ENCODE peak calls at places on chromosomes 1 and 21, in five cellular contexts. One of them, this sample, is unnamed.
A peak's percentile ranks its signal among the peaks of the same experiment; 100 is the strongest.

GRCh38 chr1:20733361-20733975 is 965 bp upstream of the SH2D5 start:
- DNase-seq in fibroblast of lung: no peak
- DNase-seq in suprapubic skin: no peak
- DNase-seq in cardiac fibroblast: no peak
- DNase-seq in left lung: no peak
- DNase-seq in this sample: peak; percentile 30

GRCh38 chr1:186093437-186093836 is 281.6 kb downstream of the TPR start:
- DNase-seq in fibroblast of lung: peak; percentile 44
- DNase-seq in suprapubic skin: no peak
- DNase-seq in cardiac fibroblast: peak; percentile 52
- DNase-seq in left lung: no peak
- DNase-seq in this sample: no peak

GRCh38 chr1:197199923-197200467 is 53.5 kb upstream of the ASPM start:
- DNase-seq in fibroblast of lung: no peak
- DNase-seq in suprapubic skin: no peak
- DNase-seq in cardiac fibroblast: peak; percentile 10
- DNase-seq in left lung: no peak
- DNase-seq in this sample: no peak

GRCh38 chr1:216582151-216582550 is 141.1 kb downstream of the ESRRG start:
- DNase-seq in fibroblast of lung: no peak
- DNase-seq in suprapubic skin: no peak
- DNase-seq in cardiac fibroblast: no peak
- DNase-seq in left lung: no peak
- DNase-seq in this sample: no peak

GRCh38 chr1:216081445-216081844 is 341.8 kb downstream of the USH2A start:
- DNase-seq in fibroblast of lung: no peak
- DNase-seq in suprapubic skin: no peak
- DNase-seq in cardiac fibroblast: no peak
- DNase-seq in left lung: no peak
- DNase-seq in this sample: no peak

GRCh38 chr1:65964123-65964522 is 171.4 kb downstream of the PDE4B start:
- DNase-seq in fibroblast of lung: no peak
- DNase-seq in suprapubic skin: no peak
- DNase-seq in cardiac fibroblast: no peak
- DNase-seq in left lung: no peak
- DNase-seq in this sample: no peak

GRCh38 chr1:22808846-22809501 is 98.3 kb downstream of the EPHB2 start:
- DNase-seq in fibroblast of lung: peak; percentile 93
- DNase-seq in suprapubic skin: no peak
- DNase-seq in cardiac fibroblast: peak; percentile 93
- DNase-seq in left lung: no peak
- DNase-seq in this sample: peak; percentile 91

GRCh38 chr1:178456472-178456871 is 40.3 kb downstream of the CLEC20A start:
- DNase-seq in fibroblast of lung: no peak
- DNase-seq in suprapubic skin: no peak
- DNase-seq in cardiac fibroblast: no peak
- DNase-seq in left lung: no peak
- DNase-seq in this sample: no peak

GRCh38 chr1:38839363-38839762 is 20.2 kb downstream of the RRAGC start:
- DNase-seq in fibroblast of lung: no peak
- DNase-seq in suprapubic skin: no peak
- DNase-seq in cardiac fibroblast: no peak
- DNase-seq in left lung: no peak
- DNase-seq in this sample: no peak

GRCh38 chr21:27779604-27780003 is 812.7 kb upstream of the ADAMTS5 start:
- DNase-seq in fibroblast of lung: no peak
- DNase-seq in suprapubic skin: no peak
- DNase-seq in cardiac fibroblast: no peak
- DNase-seq in left lung: no peak
- DNase-seq in this sample: no peak

GRCh38 chr1:10965621-10966226 is 46.7 kb upstream of the TARDBP start:
- DNase-seq in fibroblast of lung: no peak
- DNase-seq in suprapubic skin: no peak
- DNase-seq in cardiac fibroblast: peak; percentile 35
- DNase-seq in left lung: peak; percentile 85
- DNase-seq in this sample: no peak

GRCh38 chr1:231919900-231920299 is 293.3 kb downstream of the DISC1 start:
- DNase-seq in fibroblast of lung: no peak
- DNase-seq in suprapubic skin: no peak
- DNase-seq in cardiac fibroblast: no peak
- DNase-seq in left lung: no peak
- DNase-seq in this sample: no peak

GRCh38 chr1:25051504-25051903 is 121.4 kb upstream of the RUNX3 start:
- DNase-seq in fibroblast of lung: no peak
- DNase-seq in suprapubic skin: no peak
- DNase-seq in cardiac fibroblast: no peak
- DNase-seq in left lung: no peak
- DNase-seq in this sample: no peak

GRCh38 chr1:246622035-246622652 is 55.9 kb downstream of the CNST start:
- DNase-seq in fibroblast of lung: peak; percentile 24
- DNase-seq in suprapubic skin: no peak
- DNase-seq in cardiac fibroblast: no peak
- DNase-seq in left lung: no peak
- DNase-seq in this sample: peak; percentile 53

GRCh38 chr1:180309338-180309737 is 79.3 kb downstream of the LHX4 start:
- DNase-seq in fibroblast of lung: peak; percentile 78
- DNase-seq in suprapubic skin: no peak
- DNase-seq in cardiac fibroblast: peak; percentile 44
- DNase-seq in left lung: no peak
- DNase-seq in this sample: peak; percentile 55

GRCh38 chr1:205536759-205537361 is 32.4 kb downstream of the CDK18 start:
- DNase-seq in fibroblast of lung: no peak
- DNase-seq in suprapubic skin: peak; percentile 37
- DNase-seq in cardiac fibroblast: no peak
- DNase-seq in left lung: peak; percentile 67
- DNase-seq in this sample: no peak

GRCh38 chr1:204493145-204493881 is 1.3 kb downstream of the PIK3C2B start:
- DNase-seq in fibroblast of lung: peak; percentile 80
- DNase-seq in suprapubic skin: peak; percentile 93
- DNase-seq in cardiac fibroblast: peak; percentile 88
- DNase-seq in left lung: peak; percentile 78
- DNase-seq in this sample: peak; percentile 47

GRCh38 chr21:42735061-42735460 is 81.6 kb downstream of the PDE9A start:
- DNase-seq in fibroblast of lung: no peak
- DNase-seq in suprapubic skin: no peak
- DNase-seq in cardiac fibroblast: no peak
- DNase-seq in left lung: no peak
- DNase-seq in this sample: no peak

GRCh38 chr1:51234721-51235425 is 1.2 kb upstream of the RNF11 start:
- DNase-seq in fibroblast of lung: peak; percentile 40
- DNase-seq in suprapubic skin: peak; percentile 79
- DNase-seq in cardiac fibroblast: peak; percentile 22
- DNase-seq in left lung: no peak
- DNase-seq in this sample: peak; percentile 48

GRCh38 chr1:19476440-19477190 is 8.7 kb downstream of the CAPZB start:
- DNase-seq in fibroblast of lung: peak; percentile 59
- DNase-seq in suprapubic skin: no peak
- DNase-seq in cardiac fibroblast: peak; percentile 50
- DNase-seq in left lung: no peak
- DNase-seq in this sample: no peak

GRCh38 chr1:13893456-13893855 is 193.5 kb downstream of the PRDM2 start:
- DNase-seq in fibroblast of lung: no peak
- DNase-seq in suprapubic skin: no peak
- DNase-seq in cardiac fibroblast: no peak
- DNase-seq in left lung: no peak
- DNase-seq in this sample: peak; percentile 37

GRCh38 chr1:34292472-34292871 is 115.8 kb downstream of the C1orf94 start:
- DNase-seq in fibroblast of lung: no peak
- DNase-seq in suprapubic skin: no peak
- DNase-seq in cardiac fibroblast: no peak
- DNase-seq in left lung: no peak
- DNase-seq in this sample: no peak

GRCh38 chr21:36156815-36157670 is at the start of gene DOP1B:
- DNase-seq in fibroblast of lung: no peak
- DNase-seq in suprapubic skin: peak; percentile 79
- DNase-seq in cardiac fibroblast: no peak
- DNase-seq in left lung: no peak
- DNase-seq in this sample: no peak

GRCh38 chr1:228158151-228158571 is 7.4 kb upstream of the IBA57 start:
- DNase-seq in fibroblast of lung: no peak
- DNase-seq in suprapubic skin: no peak
- DNase-seq in cardiac fibroblast: no peak
- DNase-seq in left lung: peak; percentile 79
- DNase-seq in this sample: peak; percentile 21

GRCh38 chr1:15525043-15525958 is 1.3 kb upstream of the CASP9 start:
- DNase-seq in fibroblast of lung: peak; percentile 1
- DNase-seq in suprapubic skin: peak; percentile 100
- DNase-seq in cardiac fibroblast: peak; percentile 10
- DNase-seq in left lung: peak; percentile 99
- DNase-seq in this sample: no peak

GRCh38 chr21:43188712-43189151 is 19.9 kb downstream of the CRYAA start:
- DNase-seq in fibroblast of lung: no peak
- DNase-seq in suprapubic skin: peak; percentile 66
- DNase-seq in cardiac fibroblast: no peak
- DNase-seq in left lung: no peak
- DNase-seq in this sample: no peak

GRCh38 chr1:84892657-84893618 is at the start of gene LPAR3:
- DNase-seq in fibroblast of lung: no peak
- DNase-seq in suprapubic skin: no peak
- DNase-seq in cardiac fibroblast: peak; percentile 26
- DNase-seq in left lung: peak; percentile 76
- DNase-seq in this sample: peak; percentile 72

GRCh38 chr1:61082336-61083013 is at the start of gene NFIA:
- DNase-seq in fibroblast of lung: peak; percentile 47
- DNase-seq in suprapubic skin: no peak
- DNase-seq in cardiac fibroblast: peak; percentile 82
- DNase-seq in left lung: peak; percentile 81
- DNase-seq in this sample: peak; percentile 84

GRCh38 chr1:114758251-114758832 is 558 bp upstream of the CSDE1 start:
- DNase-seq in fibroblast of lung: peak; percentile 46
- DNase-seq in suprapubic skin: no peak
- DNase-seq in cardiac fibroblast: no peak
- DNase-seq in left lung: no peak
- DNase-seq in this sample: no peak

GRCh38 chr1:114755006-114755936 is 2.5 kb downstream of the CSDE1 start:
- DNase-seq in fibroblast of lung: peak; percentile 47
- DNase-seq in suprapubic skin: no peak
- DNase-seq in cardiac fibroblast: no peak
- DNase-seq in left lung: no peak
- DNase-seq in this sample: no peak

GRCh38 chr1:114756009-114756892 is 1.5 kb downstream of the CSDE1 start:
- DNase-seq in fibroblast of lung: peak; percentile 7
- DNase-seq in suprapubic skin: no peak
- DNase-seq in cardiac fibroblast: no peak
- DNase-seq in left lung: no peak
- DNase-seq in this sample: no peak

GRCh38 chr1:114756949-114757454 is 782 bp downstream of the CSDE1 start:
- DNase-seq in fibroblast of lung: peak; percentile 57
- DNase-seq in suprapubic skin: peak; percentile 83
- DNase-seq in cardiac fibroblast: peak; percentile 58
- DNase-seq in left lung: peak; percentile 78
- DNase-seq in this sample: peak; percentile 59

DNA sequence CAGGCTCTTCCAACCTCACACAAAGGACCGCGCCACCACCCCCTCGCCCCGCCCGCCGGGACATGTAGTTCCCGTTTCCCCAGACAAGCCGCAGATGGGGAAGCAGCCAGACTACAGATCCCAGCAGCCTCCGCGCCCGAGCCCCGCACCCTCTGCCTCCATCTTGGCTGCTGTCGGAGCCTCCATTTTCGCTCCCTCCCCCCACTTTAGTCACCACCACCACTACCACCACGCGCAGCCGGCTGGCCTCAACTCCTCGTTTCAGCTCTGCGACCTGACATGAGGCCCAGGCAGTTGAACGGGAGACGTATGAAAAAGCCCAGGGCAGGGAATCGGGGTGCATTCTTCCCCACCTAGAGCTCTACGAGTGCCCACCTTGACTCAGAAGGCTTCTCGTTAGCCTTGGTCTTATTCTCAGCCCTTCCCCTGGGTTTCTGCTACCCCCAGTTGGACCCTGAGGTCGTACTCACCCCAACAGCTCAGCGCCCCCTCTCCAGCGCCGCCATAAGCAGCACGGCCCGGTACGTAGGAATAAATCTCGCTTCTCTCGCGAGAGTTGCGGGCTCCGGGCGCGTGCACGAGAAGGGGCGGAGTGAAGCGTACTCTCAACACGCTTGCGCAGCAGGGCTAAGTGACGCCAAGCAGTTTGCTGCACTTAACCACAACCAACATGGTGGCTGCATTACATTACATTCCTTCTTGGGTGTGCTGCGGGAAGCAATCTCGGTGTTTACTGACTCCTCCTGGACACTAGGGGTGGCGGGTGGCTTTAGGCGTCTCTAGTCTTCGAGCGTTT is at the start of gene CSDE1:
- DNase-seq in fibroblast of lung: peak; percentile 97
- DNase-seq in suprapubic skin: peak; percentile 99
- DNase-seq in cardiac fibroblast: peak; percentile 99
- DNase-seq in left lung: peak; percentile 99
- DNase-seq in this sample: peak; percentile 97
- TF ChIP-seq CTCF in fibroblast of lung: peak; percentile 16
- TF ChIP-seq CTCF in suprapubic skin: peak; percentile 47
- TF ChIP-seq CTCF in cardiac fibroblast: peak; percentile 37
- TF ChIP-seq CTCF in left lung: peak; percentile 27
- TF ChIP-seq CTCF in this sample: no peak

GRCh38 chr1:234434706-234435105 is 44.3 kb downstream of the TARBP1 start:
- DNase-seq in fibroblast of lung: no peak
- DNase-seq in suprapubic skin: no peak
- DNase-seq in cardiac fibroblast: no peak
- DNase-seq in left lung: no peak
- DNase-seq in this sample: no peak
- H3K4me3 ChIP-seq in fibroblast of lung: no peak overlapping the region
- H3K4me3 ChIP-seq in suprapubic skin: no peak overlapping the region
- H3K4me3 ChIP-seq in cardiac fibroblast: no peak overlapping the region
- H3K4me3 ChIP-seq in left lung: no peak overlapping the region
- H3K4me3 ChIP-seq in this sample: no peak overlapping the region

GRCh38 chr1:155241851-155242264 is 13.4 kb downstream of the ENTREP3 start:
- DNase-seq in fibroblast of lung: no peak
- DNase-seq in suprapubic skin: no peak
- DNase-seq in cardiac fibroblast: no peak
- DNase-seq in left lung: no peak
- DNase-seq in this sample: peak; percentile 58
- TF ChIP-seq CTCF in fibroblast of lung: no peak
- TF ChIP-seq CTCF in suprapubic skin: no peak
- TF ChIP-seq CTCF in cardiac fibroblast: no peak
- TF ChIP-seq CTCF in left lung: peak; percentile 20
- TF ChIP-seq CTCF in this sample: no peak

GRCh38 chr1:6460349-6461236 is 5.4 kb downstream of the TNFRSF25 start:
- DNase-seq in fibroblast of lung: no peak
- DNase-seq in suprapubic skin: no peak
- DNase-seq in cardiac fibroblast: no peak
- DNase-seq in left lung: no peak
- DNase-seq in this sample: no peak
- H3K4me3 ChIP-seq in fibroblast of lung: no peak overlapping the region
- H3K4me3 ChIP-seq in suprapubic skin: peak overlapping the region; percentile 27
- H3K4me3 ChIP-seq in cardiac fibroblast: no peak overlapping the region
- H3K4me3 ChIP-seq in left lung: no peak overlapping the region
- H3K4me3 ChIP-seq in this sample: no peak overlapping the region

DNA sequence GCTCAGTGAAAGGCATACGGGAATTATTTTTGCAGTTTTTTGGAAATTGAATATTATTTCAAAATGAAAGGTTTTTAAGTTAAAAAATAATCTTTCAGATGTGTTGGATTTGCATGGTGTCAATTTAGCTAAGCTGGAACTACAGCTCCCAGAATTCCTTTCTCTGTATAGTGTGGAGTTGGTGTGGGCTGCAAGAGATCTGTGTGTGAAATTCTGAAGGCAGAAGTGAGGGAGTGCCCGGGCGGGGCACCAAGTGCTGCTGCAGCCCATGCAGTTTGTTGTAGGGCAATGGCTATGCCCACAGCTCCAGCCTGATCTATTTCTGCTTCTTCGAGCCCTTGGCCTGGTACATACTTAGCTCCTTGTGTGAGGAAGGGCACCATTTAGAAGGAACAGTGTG is 60.5 kb upstream of the CSF1 start:
- DNase-seq in fibroblast of lung: no peak
- DNase-seq in suprapubic skin: no peak
- DNase-seq in cardiac fibroblast: no peak
- DNase-seq in left lung: no peak
- DNase-seq in this sample: no peak
- TF ChIP-seq CTCF in fibroblast of lung: no peak
- TF ChIP-seq CTCF in suprapubic skin: no peak
- TF ChIP-seq CTCF in cardiac fibroblast: no peak
- TF ChIP-seq CTCF in left lung: no peak
- TF ChIP-seq CTCF in this sample: no peak